ENCODE peak calls at places on chromosome 19, in ten cellular contexts. A is tibial artery; O is EL; N is sciatic nerve; F is stimulated activated CD4-positive, alpha-beta T cell treated with anti-CD3 and anti-CD28 coated beads, Interleukin-4, amount 100 ng/mL, for 1 hour; R is aorta; G is GM10248; L is RWPE1; K is stimulated activated CD8-positive, alpha-beta memory T cell treated with anti-CD3 and anti-CD28 coated beads, Interleukin-2, amount 100 ng/mL, for 48 hours; C is immature natural killer cell. S is an unnamed sample.

GRCh38 chr19:18999016-18999758 is 34.1 kb downstream of the SUGP2 start:
- DNase-seq in K (no peak), F (no peak), A (no peak), R (no peak), O (peak; percentile 52), G (no peak), L (no peak), N (no peak), C (no peak), S (no peak)

GRCh38 chr19:6516018-6516658 is 14.0 kb upstream of the TUBB4A start:
- DNase-seq in G (peak; percentile 94), K (peak; percentile 78), R (peak; percentile 94), L (peak; percentile 97), O (peak; percentile 96), F (peak; percentile 60), C (peak; percentile 69), N (peak; percentile 94), A (peak; percentile 92), S (peak; percentile 32)

GRCh38 chr19:45657520-45658163 is 10.4 kb upstream of the GIPR start:
- DNase-seq in F (no peak), O (no peak), L (no peak), N (no peak), R (no peak), G (no peak), C (no peak), K (no peak), A (no peak), S (no peak)

GRCh38 chr19:35118268-35119026 is 2.8 kb downstream of the FXYD3 start:
- DNase-seq in O (no peak), G (no peak), N (no peak), F (no peak), R (peak; percentile 20), C (no peak), A (no peak), L (no peak), K (no peak), S (no peak)

GRCh38 chr19:4371209-4371897 is 28.0 kb downstream of the MPND start:
- DNase-seq in O (no peak), F (no peak), K (no peak), G (no peak), A (no peak), C (no peak), R (no peak), N (no peak), L (no peak), S (no peak)

GRCh38 chr19:32767951-32768679 is 48.5 kb downstream of the TDRD12 start:
- DNase-seq in L (no peak), O (no peak), K (no peak), A (no peak), N (no peak), C (no peak), F (no peak), G (no peak), R (no peak), S (no peak)

GRCh38 chr19:3062165-3063105 is at the start of gene TLE5:
- DNase-seq in O (peak; percentile 57), F (peak; percentile 70), K (peak; percentile 37), L (peak; percentile 45), G (peak; percentile 86), C (peak; percentile 71), N (peak; percentile 80), R (peak; percentile 67), A (peak; percentile 54), S (no peak)

GRCh38 chr19:13425151-13425550 is 81.1 kb downstream of the CACNA1A start:
- DNase-seq in A (no peak), F (no peak), L (no peak), C (no peak), G (no peak), R (no peak), N (no peak), O (no peak), K (no peak), S (no peak)

GRCh38 chr19:52494518-52494917 is 33.0 kb upstream of the ZNF808 start:
- DNase-seq in O (peak; percentile 42), F (no peak), A (no peak), C (no peak), G (no peak), R (no peak), K (no peak), N (no peak), L (no peak), S (no peak)

GRCh38 chr19:56671613-56671994 is at the start of gene ZNF835:
- DNase-seq in A (peak; percentile 88), C (peak; percentile 87), K (peak; percentile 75), R (peak; percentile 96), F (peak; percentile 89), L (no peak), G (peak; percentile 31), O (peak; percentile 4), N (peak; percentile 97), S (peak; percentile 93)

GRCh38 chr19:23916991-23917390 is 2.3 kb downstream of the ZNF726 start:
- DNase-seq in O (peak; percentile 4), N (no peak), A (no peak), R (no peak), C (no peak), G (no peak), K (no peak), L (no peak), F (no peak), S (no peak)

GRCh38 chr19:42267644-42268141 is 1.4 kb upstream of the CIC start:
- DNase-seq in C (no peak), R (no peak), K (no peak), N (no peak), F (no peak), A (no peak), O (no peak), L (no peak), G (no peak), S (no peak)

S was measured in KG1.